ENCODE peak calls at places on chromosomes 1 and 21, in eight cellular contexts. One of them, this sample, is unnamed.

GRCh38 chr21:42614391-42614790 is 39.0 kb upstream of the PDE9A start:
- DNase-seq in astrocyte: no peak
- DNase-seq in dermis microvascular lymphatic vessel endothelial cell: no peak
- DNase-seq in AG08395: no peak
- DNase-seq in NK-92 treated with Interleukin-12 subunit alpha and Interleukin-12 subunit beta, amount 100 ng/mL, for 24 hours: no peak
- DNase-seq in stimulated activated CD4-positive, alpha-beta T cell treated with anti-CD3 and anti-CD28 coated beads, Interleukin-15, amount 100 ng/mL, for 1 hour: no peak
- DNase-seq in NCI-H345: no peak
- DNase-seq in HT1080: no peak
- DNase-seq in this sample: no peak

GRCh38 chr1:244341455-244342450 is 110.0 kb downstream of the ADSS2 start:
- DNase-seq in astrocyte: peak
- DNase-seq in dermis microvascular lymphatic vessel endothelial cell: peak
- DNase-seq in AG08395: peak
- DNase-seq in NK-92 treated with Interleukin-12 subunit alpha and Interleukin-12 subunit beta, amount 100 ng/mL, for 24 hours: peak
- DNase-seq in stimulated activated CD4-positive, alpha-beta T cell treated with anti-CD3 and anti-CD28 coated beads, Interleukin-15, amount 100 ng/mL, for 1 hour: no peak
- DNase-seq in NCI-H345: peak
- DNase-seq in HT1080: peak
- DNase-seq in this sample: no peak

GRCh38 chr1:24865587-24865986 is 64.5 kb downstream of the RUNX3 start:
- DNase-seq in astrocyte: no peak
- DNase-seq in dermis microvascular lymphatic vessel endothelial cell: no peak
- DNase-seq in AG08395: no peak
- DNase-seq in NK-92 treated with Interleukin-12 subunit alpha and Interleukin-12 subunit beta, amount 100 ng/mL, for 24 hours: no peak
- DNase-seq in stimulated activated CD4-positive, alpha-beta T cell treated with anti-CD3 and anti-CD28 coated beads, Interleukin-15, amount 100 ng/mL, for 1 hour: no peak
- DNase-seq in NCI-H345: no peak
- DNase-seq in HT1080: no peak
- DNase-seq in this sample: no peak

GRCh38 chr1:228379165-228379460 is 27.5 kb downstream of the TRIM11 start:
- DNase-seq in astrocyte: peak
- DNase-seq in dermis microvascular lymphatic vessel endothelial cell: no peak
- DNase-seq in AG08395: peak
- DNase-seq in NK-92 treated with Interleukin-12 subunit alpha and Interleukin-12 subunit beta, amount 100 ng/mL, for 24 hours: no peak
- DNase-seq in stimulated activated CD4-positive, alpha-beta T cell treated with anti-CD3 and anti-CD28 coated beads, Interleukin-15, amount 100 ng/mL, for 1 hour: no peak
- DNase-seq in NCI-H345: peak
- DNase-seq in HT1080: no peak
- DNase-seq in this sample: peak

GRCh38 chr21:14736162-14736561 is 190.0 kb upstream of the SAMSN1 start:
- DNase-seq in astrocyte: no peak
- DNase-seq in dermis microvascular lymphatic vessel endothelial cell: no peak
- DNase-seq in AG08395: no peak
- DNase-seq in NK-92 treated with Interleukin-12 subunit alpha and Interleukin-12 subunit beta, amount 100 ng/mL, for 24 hours: no peak
- DNase-seq in stimulated activated CD4-positive, alpha-beta T cell treated with anti-CD3 and anti-CD28 coated beads, Interleukin-15, amount 100 ng/mL, for 1 hour: no peak
- DNase-seq in NCI-H345: no peak
- DNase-seq in HT1080: no peak
- DNase-seq in this sample: no peak

GRCh38 chr1:45802343-45803298 is 791 bp upstream of the MAST2 start:
- DNase-seq in astrocyte: peak
- DNase-seq in dermis microvascular lymphatic vessel endothelial cell: peak
- DNase-seq in AG08395: peak
- DNase-seq in NK-92 treated with Interleukin-12 subunit alpha and Interleukin-12 subunit beta, amount 100 ng/mL, for 24 hours: peak
- DNase-seq in stimulated activated CD4-positive, alpha-beta T cell treated with anti-CD3 and anti-CD28 coated beads, Interleukin-15, amount 100 ng/mL, for 1 hour: no peak
- DNase-seq in NCI-H345: peak
- DNase-seq in HT1080: peak
- DNase-seq in this sample: peak

GRCh38 chr1:227299688-227300087 is 18.6 kb downstream of the CDC42BPA start:
- DNase-seq in astrocyte: peak
- DNase-seq in dermis microvascular lymphatic vessel endothelial cell: peak
- DNase-seq in AG08395: no peak
- DNase-seq in NK-92 treated with Interleukin-12 subunit alpha and Interleukin-12 subunit beta, amount 100 ng/mL, for 24 hours: no peak
- DNase-seq in stimulated activated CD4-positive, alpha-beta T cell treated with anti-CD3 and anti-CD28 coated beads, Interleukin-15, amount 100 ng/mL, for 1 hour: no peak
- DNase-seq in NCI-H345: no peak
- DNase-seq in HT1080: no peak
- DNase-seq in this sample: no peak

GRCh38 chr1:39139723-39140360 is 64.7 kb upstream of the MACF1 start:
- DNase-seq in astrocyte: no peak
- DNase-seq in dermis microvascular lymphatic vessel endothelial cell: no peak
- DNase-seq in AG08395: no peak
- DNase-seq in NK-92 treated with Interleukin-12 subunit alpha and Interleukin-12 subunit beta, amount 100 ng/mL, for 24 hours: no peak
- DNase-seq in stimulated activated CD4-positive, alpha-beta T cell treated with anti-CD3 and anti-CD28 coated beads, Interleukin-15, amount 100 ng/mL, for 1 hour: no peak
- DNase-seq in NCI-H345: no peak
- DNase-seq in HT1080: no peak
- DNase-seq in this sample: no peak

GRCh38 chr21:42343101-42343500 is 7.7 kb downstream of the TFF2 start:
- DNase-seq in astrocyte: no peak
- DNase-seq in dermis microvascular lymphatic vessel endothelial cell: no peak
- DNase-seq in AG08395: no peak
- DNase-seq in NK-92 treated with Interleukin-12 subunit alpha and Interleukin-12 subunit beta, amount 100 ng/mL, for 24 hours: no peak
- DNase-seq in stimulated activated CD4-positive, alpha-beta T cell treated with anti-CD3 and anti-CD28 coated beads, Interleukin-15, amount 100 ng/mL, for 1 hour: no peak
- DNase-seq in NCI-H345: no peak
- DNase-seq in HT1080: no peak
- DNase-seq in this sample: no peak

GRCh38 chr1:96365076-96365475 is 356.5 kb upstream of the PTBP2 start:
- DNase-seq in astrocyte: peak
- DNase-seq in dermis microvascular lymphatic vessel endothelial cell: peak
- DNase-seq in AG08395: no peak
- DNase-seq in NK-92 treated with Interleukin-12 subunit alpha and Interleukin-12 subunit beta, amount 100 ng/mL, for 24 hours: no peak
- DNase-seq in stimulated activated CD4-positive, alpha-beta T cell treated with anti-CD3 and anti-CD28 coated beads, Interleukin-15, amount 100 ng/mL, for 1 hour: no peak
- DNase-seq in NCI-H345: no peak
- DNase-seq in HT1080: no peak
- DNase-seq in this sample: no peak